ENCODE peak calls at places on chromosomes 4 and X, in seven cellular contexts. O, M, I, V, P, S and T are unnamed samples.

GRCh38 chr4:95362906-95363578 is 185.7 kb downstream of the UNC5C start:
- DNase-seq in O (no peak), M (no peak), I (no peak), V (peak), P (no peak), S (peak), T (no peak)

GRCh38 chr4:6367313-6367945 is 97.8 kb downstream of the WFS1 start:
- DNase-seq in O (no peak), M (no peak), I (no peak), V (no peak), P (no peak), S (no peak), T (no peak)

GRCh38 chr4:56640907-56641493 is 40.1 kb downstream of the HOPX start:
- DNase-seq in O (no peak), M (no peak), I (no peak), V (no peak), P (no peak), S (no peak), T (no peak)

GRCh38 chr4:51931461-51931860 is 88.5 kb downstream of the DCUN1D4 start:
- DNase-seq in O (no peak), M (no peak), I (no peak), V (peak), P (no peak), S (no peak), T (no peak)

GRCh38 chr4:78174931-78175330 is 117.8 kb downstream of the FRAS1 start:
- DNase-seq in O (no peak), M (no peak), I (no peak), V (no peak), P (no peak), S (no peak), T (no peak)

GRCh38 chr4:155174668-155175067 is 33.8 kb upstream of the NPY2R start:
- DNase-seq in O (no peak), M (no peak), I (no peak), V (no peak), P (no peak), S (no peak), T (no peak)

GRCh38 chr4:39320381-39321115 is 45.6 kb downstream of the RFC1 start:
- DNase-seq in O (no peak), M (no peak), I (no peak), V (peak), P (no peak), S (no peak), T (peak)

GRCh38 chr4:165331823-165332222 is 4.4 kb downstream of the MSMO1 start:
- DNase-seq in O (no peak), M (no peak), I (no peak), V (no peak), P (no peak), S (no peak), T (no peak)

GRCh38 chr4:136562842-136563241 is 969.5 kb downstream of the PCDH18 start:
- DNase-seq in O (no peak), M (no peak), I (no peak), V (peak), P (no peak), S (peak), T (no peak)

GRCh38 chr4:147760176-147760575 is 28.3 kb downstream of the ARHGAP10 start:
- DNase-seq in O (peak), M (no peak), I (no peak), V (no peak), P (no peak), S (no peak), T (no peak)

GRCh38 chr4:118270492-118270891 is 82.3 kb downstream of the PRSS12 start:
- DNase-seq in O (no peak), M (no peak), I (no peak), V (peak), P (no peak), S (peak), T (peak)

GRCh38 chrX:74419861-74420193 is 1.5 kb upstream of the SLC16A2 start:
- DNase-seq in O (peak), M (peak), I (no peak), V (no peak), P (no peak), S (no peak), T (no peak)

GRCh38 chr4:38382492-38382891 is 281.5 kb upstream of the KLF3 start:
- DNase-seq in O (no peak), M (no peak), I (no peak), V (no peak), P (no peak), S (no peak), T (no peak)

GRCh38 chrX:117854806-117855205 is 261.8 kb downstream of the KLHL13 start:
- DNase-seq in O (no peak), M (no peak), I (no peak), V (no peak), P (no peak), S (no peak), T (no peak)

GRCh38 chrX:106917830-106918500 is 2.2 kb upstream of the CLDN2 start:
- DNase-seq in O (peak), M (peak), I (no peak), V (peak), P (no peak), S (peak), T (peak)

GRCh38 chr4:19402666-19403065 is 849.0 kb upstream of the SLIT2 start:
- DNase-seq in O (no peak), M (no peak), I (no peak), V (no peak), P (no peak), S (peak), T (peak)

GRCh38 chrX:11864171-11864570 is 106.1 kb downstream of the MSL3 start:
- DNase-seq in O (no peak), M (no peak), I (no peak), V (no peak), P (no peak), S (no peak), T (no peak)

GRCh38 chrX:56114437-56114787 is 117.7 kb upstream of the KLF8 start:
- DNase-seq in O (no peak), M (no peak), I (no peak), V (no peak), P (no peak), S (no peak), T (no peak)

DNA sequence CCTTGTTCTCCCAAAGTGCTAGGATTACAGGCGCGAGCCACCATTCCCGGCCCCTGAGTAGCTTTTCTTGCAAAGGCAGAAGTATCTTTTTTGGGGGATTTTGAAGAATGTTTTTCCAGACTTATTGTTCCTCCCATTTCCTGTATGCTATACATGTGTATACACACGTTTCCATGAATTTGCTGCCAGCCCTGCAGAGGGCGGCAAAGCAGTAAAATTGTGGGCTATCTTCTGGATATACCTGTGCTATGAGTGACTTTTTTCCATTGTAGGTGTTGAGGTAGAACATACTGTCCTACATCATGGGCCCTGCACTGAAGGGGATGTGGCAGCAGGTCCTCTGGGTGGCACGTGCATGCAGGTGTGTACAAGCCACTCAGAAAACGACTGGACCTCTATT is 16.9 kb upstream of the MED28 start:
- DNase-seq in O (no peak), M (no peak), I (no peak), V (no peak), P (no peak), S (peak), T (peak)
- TF ChIP-seq CTCF in O (peak), M (no peak), I (no peak), V (peak), P (no peak), S (peak), T (peak)

GRCh38 chrX:20267599-20267923 is 852 bp upstream of the RPS6KA3 start:
- DNase-seq in O (no peak), M (no peak), I (no peak), V (no peak), P (peak), S (no peak), T (no peak)

GRCh38 chrX:20265726-20266681 is 705 bp downstream of the RPS6KA3 start:
- DNase-seq in O (peak), M (peak), I (peak), V (no peak), P (peak), S (no peak), T (peak)

GRCh38 chrX:20269848-20270556 is 3.3 kb upstream of the RPS6KA3 start:
- DNase-seq in O (no peak), M (no peak), I (no peak), V (no peak), P (no peak), S (no peak), T (no peak)

GRCh38 chrX:20266810-20267598 is at the start of gene RPS6KA3:
- DNase-seq in O (peak), M (peak), I (peak), V (peak), P (peak), S (peak), T (peak)

GRCh38 chrX:20267924-20268701 is 1.4 kb upstream of the RPS6KA3 start:
- DNase-seq in O (peak), M (peak), I (peak), V (peak), P (peak), S (peak), T (peak)
- H3K4me3 ChIP-seq in O (peak), M (no peak), I (peak), V (peak), P (peak), S (no peak), T (peak)

GRCh38 chrX:48891402-48892288 is 5.9 kb downstream of the TIMM17B start:
- DNase-seq in O (peak), M (peak), I (peak), V (peak), P (peak), S (peak), T (peak)
- TF ChIP-seq CTCF in O (peak), M (peak), I (peak), V (no peak), P (peak), S (peak), T (peak)

GRCh38 chr4:15341733-15342300 is 86.0 kb upstream of the C1QTNF7 start:
- DNase-seq in O (no peak), M (no peak), I (no peak), V (no peak), P (peak), S (no peak), T (no peak)
- H3K4me3 ChIP-seq in O (no peak), M (no peak), I (no peak), V (no peak), P (no peak), S (no peak), T (no peak)

GRCh38 chrX:46836701-46837542 is at the start of gene RP2:
- DNase-seq in O (peak), M (peak), I (peak), V (peak), P (peak), S (peak), T (peak)
- TF ChIP-seq CTCF in O (peak), M (no peak), I (no peak), V (no peak), P (no peak), S (no peak), T (no peak)